ENCODE peak calls at places on chromosomes 5 and 9, in five cellular contexts. M, Y, F, A and N are unnamed samples.

GRCh38 chr9:103942171-103942570 is 151.9 kb upstream of the SMC2 start:
- DNase-seq in M (no peak), Y (no peak), F (no peak), A (no peak), N (no peak)

GRCh38 chr5:140145818-140146522 is 20.2 kb downstream of the IGIP start:
- DNase-seq in M (peak), Y (peak), F (peak), A (peak), N (peak)

GRCh38 chr5:109645591-109646236 is 44.0 kb upstream of the MAN2A1 start:
- DNase-seq in M (no peak), Y (no peak), F (no peak), A (no peak), N (no peak)

GRCh38 chr9:127209220-127209619 is 55.4 kb upstream of the GARNL3 start:
- DNase-seq in M (no peak), Y (no peak), F (no peak), A (no peak), N (no peak)

GRCh38 chr5:96114736-96115466 is 153.2 kb upstream of the ELL2 start:
- DNase-seq in M (peak), Y (no peak), F (peak), A (peak), N (no peak)

GRCh38 chr5:100904259-100904822 is 1.3 kb upstream of the ST8SIA4 start:
- DNase-seq in M (no peak), Y (peak), F (no peak), A (no peak), N (no peak)

GRCh38 chr9:81592890-81593271 is 96.5 kb downstream of the TLE1 start:
- DNase-seq in M (no peak), Y (peak), F (no peak), A (no peak), N (no peak)

GRCh38 chr5:140282266-140282665 is 20.6 kb downstream of the PFDN1 start:
- DNase-seq in M (no peak), Y (no peak), F (no peak), A (no peak), N (no peak)

GRCh38 chr9:134811079-134811672 is 69.4 kb upstream of the FCN2 start:
- DNase-seq in M (no peak), Y (no peak), F (no peak), A (no peak), N (no peak)

GRCh38 chr5:90227688-90228087 is 181.9 kb downstream of the CETN3 start:
- DNase-seq in M (no peak), Y (peak), F (no peak), A (no peak), N (no peak)

GRCh38 chr9:131915181-131915580 is 164.5 kb downstream of the MED27 start:
- DNase-seq in M (peak), Y (no peak), F (peak), A (no peak), N (no peak)

GRCh38 chr9:100413839-100414420 is 13.0 kb upstream of the MSANTD3 start:
- DNase-seq in M (no peak), Y (no peak), F (no peak), A (no peak), N (no peak)
- TF ChIP-seq CTCF in M (no peak), Y (no peak), F (no peak), A (no peak), N (no peak)

GRCh38 chr5:80988419-80988925 is 28.3 kb downstream of the RASGRF2 start:
- DNase-seq in M (peak), Y (no peak), F (no peak), A (no peak), N (no peak)
- TF ChIP-seq CTCF in M (no peak), Y (no peak), F (no peak), A (no peak), N (no peak)

GRCh38 chr9:117149996-117150395 is 264.9 kb downstream of the ASTN2 start:
- DNase-seq in M (no peak), Y (no peak), F (no peak), A (no peak), N (no peak)

GRCh38 chr9:117156771-117157535 is 257.9 kb downstream of the ASTN2 start:
- DNase-seq in M (peak), Y (no peak), F (no peak), A (no peak), N (no peak)

GRCh38 chr9:117156150-117156688 is 258.6 kb downstream of the ASTN2 start:
- DNase-seq in M (peak), Y (no peak), F (no peak), A (no peak), N (no peak)

DNA sequence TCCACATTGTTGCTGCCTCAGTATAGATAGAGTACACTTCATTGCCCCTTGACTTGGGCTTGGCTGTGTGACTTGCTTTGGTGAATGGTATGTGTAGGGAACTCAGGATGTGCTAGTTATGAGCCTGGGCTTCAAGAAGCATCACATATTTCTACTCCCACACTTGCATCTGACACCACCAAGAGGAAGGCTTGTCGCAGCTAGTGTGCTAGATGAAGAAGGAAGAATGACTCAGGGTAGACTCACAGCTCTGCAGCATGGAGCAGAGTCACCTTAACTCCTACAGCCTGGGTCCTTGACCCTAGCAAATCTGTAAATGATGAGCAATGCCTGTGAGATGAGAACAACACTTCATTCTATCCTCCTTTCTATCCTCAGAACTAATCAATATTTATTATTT is 261.8 kb downstream of the ASTN2 start:
- DNase-seq in M (peak), Y (no peak), F (peak), A (peak), N (no peak)
- TF ChIP-seq CTCF in M (no peak), Y (no peak), F (no peak), A (no peak), N (no peak)

GRCh38 chr5:10140195-10140973 is 109.3 kb downstream of the ATPSCKMT start:
- DNase-seq in M (no peak), Y (no peak), F (peak), A (peak), N (no peak)
- TF ChIP-seq CTCF in M (peak), Y (no peak), F (peak), A (peak), N (peak)

GRCh38 chr5:173653822-173654523 is 37.5 kb upstream of the BOD1 start:
- DNase-seq in M (no peak), Y (no peak), F (no peak), A (no peak), N (peak)

GRCh38 chr5:173659423-173659822 is 43.0 kb upstream of the BOD1 start:
- DNase-seq in M (no peak), Y (no peak), F (no peak), A (no peak), N (no peak)

GRCh38 chr5:173660481-173661280 is 44.2 kb upstream of the BOD1 start:
- DNase-seq in M (no peak), Y (no peak), F (no peak), A (no peak), N (no peak)

GRCh38 chr5:173657745-173658422 is 41.4 kb upstream of the BOD1 start:
- DNase-seq in M (no peak), Y (no peak), F (no peak), A (no peak), N (no peak)

DNA sequence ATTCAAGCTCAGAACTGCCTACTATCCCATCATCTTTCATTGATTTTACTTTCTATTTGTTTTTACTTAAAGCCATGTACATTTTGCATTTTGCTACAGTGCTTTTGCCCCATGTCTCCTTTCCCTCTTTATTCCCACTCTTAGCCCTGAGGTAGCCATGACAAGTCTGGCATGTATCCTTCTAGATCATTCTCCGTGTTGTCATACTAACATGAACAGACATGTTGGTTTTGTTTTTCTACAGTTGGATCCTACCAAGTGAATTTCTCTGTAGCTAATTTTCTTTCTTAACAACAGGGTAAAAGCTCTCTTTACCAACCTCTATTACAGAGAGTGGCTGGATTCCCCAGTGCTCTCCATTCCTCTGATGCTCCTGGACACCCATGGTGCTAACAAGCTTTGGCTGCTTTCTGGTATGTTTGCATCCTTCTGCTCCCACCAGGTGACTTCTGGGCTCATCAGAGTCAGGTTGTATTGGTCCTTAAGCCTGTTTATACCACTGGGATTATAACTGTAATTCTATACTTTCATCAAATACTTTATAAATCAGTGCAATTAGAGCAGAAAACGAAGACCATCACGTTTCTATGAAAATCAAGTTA is 38.8 kb upstream of the BOD1 start:
- DNase-seq in M (peak), Y (no peak), F (no peak), A (no peak), N (no peak)
- TF ChIP-seq CTCF in M (no peak), Y (no peak), F (no peak), A (no peak), N (no peak)

DNA sequence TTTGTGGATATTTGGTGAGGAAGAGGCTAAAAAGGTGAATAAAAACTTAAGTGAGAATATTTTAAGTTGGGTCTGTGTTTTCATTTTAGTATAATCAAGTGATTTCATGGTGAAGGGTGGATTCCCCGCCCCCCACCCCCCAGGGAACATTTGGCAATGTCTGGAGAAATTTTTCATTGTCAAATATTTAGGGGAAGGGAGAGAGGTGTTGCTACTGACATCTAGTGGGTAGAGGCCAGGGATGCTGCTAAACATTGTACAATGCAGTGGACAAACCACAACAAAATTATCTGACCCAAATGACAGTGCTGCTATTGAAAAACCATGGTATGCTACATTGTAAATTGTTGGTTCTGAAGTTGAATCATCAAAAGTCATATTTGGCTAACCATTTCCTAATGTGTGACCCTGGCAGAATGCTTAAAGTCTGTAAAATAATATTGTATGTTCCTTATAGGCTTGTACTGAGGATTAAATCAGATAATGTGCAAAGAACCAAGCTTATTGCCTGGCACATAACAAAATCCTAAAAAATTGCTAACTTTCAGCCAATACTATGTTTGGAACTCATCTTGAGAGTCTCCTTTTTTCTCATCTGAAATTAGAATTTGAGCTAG is 5.6 kb downstream of the C5orf24 start:
- DNase-seq in M (peak), Y (no peak), F (peak), A (peak), N (no peak)
- TF ChIP-seq CTCF in M (peak), Y (no peak), F (peak), A (peak), N (peak)

GRCh38 chr9:79165006-79165405 is 406.8 kb upstream of the TLE4 start:
- DNase-seq in M (peak), Y (no peak), F (peak), A (peak), N (no peak)
- TF ChIP-seq CTCF in M (no peak), Y (no peak), F (no peak), A (no peak), N (no peak)

GRCh38 chr9:98999152-98999525 is 55.4 kb downstream of the COL15A1 start:
- DNase-seq in M (no peak), Y (no peak), F (no peak), A (no peak), N (no peak)
- TF ChIP-seq CTCF in M (no peak), Y (peak), F (no peak), A (no peak), N (peak)

GRCh38 chr5:150485770-150486401 is 22.0 kb upstream of the NDST1 start:
- DNase-seq in M (no peak), Y (peak), F (peak), A (peak), N (peak)

GRCh38 chr5:150488519-150489357 is 19.2 kb upstream of the NDST1 start:
- DNase-seq in M (no peak), Y (peak), F (peak), A (peak), N (no peak)

GRCh38 chr5:150489358-150490295 is 18.3 kb upstream of the NDST1 start:
- DNase-seq in M (no peak), Y (peak), F (peak), A (peak), N (no peak)

GRCh38 chr5:150486402-150487198 is 21.3 kb upstream of the NDST1 start:
- DNase-seq in M (peak), Y (peak), F (peak), A (peak), N (peak)

GRCh38 chr5:150487199-150488061 is 20.5 kb upstream of the NDST1 start:
- DNase-seq in M (peak), Y (peak), F (peak), A (no peak), N (no peak)
- TF ChIP-seq CTCF in M (peak), Y (no peak), F (peak), A (peak), N (no peak)

DNA sequence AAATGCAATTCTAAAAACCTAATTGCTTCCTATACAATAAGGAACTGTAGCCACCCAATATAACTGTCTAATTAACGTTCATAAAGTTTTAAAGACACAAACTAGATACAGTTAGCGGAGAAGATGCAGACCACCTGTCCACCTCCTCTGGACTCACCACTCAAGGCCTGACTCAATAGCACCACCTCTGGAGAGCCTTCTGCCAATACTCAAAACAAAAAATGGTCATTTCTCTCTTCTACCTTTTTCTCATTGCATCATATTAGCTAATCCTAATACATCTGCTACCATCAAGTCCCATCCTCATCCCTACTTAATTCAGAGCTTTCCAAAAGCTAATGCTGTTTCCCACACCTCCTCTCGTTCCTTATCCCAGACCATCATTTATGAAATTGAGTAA is 159.9 kb downstream of the MLLT3 start:
- DNase-seq in M (no peak), Y (no peak), F (no peak), A (no peak), N (no peak)
- TF ChIP-seq CTCF in M (no peak), Y (no peak), F (peak), A (peak), N (no peak)